ENCODE peak calls at places on chromosome 19, in nine cellular contexts. G is AG04449, I is IMR-90, C is cardiac muscle cell, R is heart right ventricle, J is lung, P is AG09309, U is GM23338, M is pancreas. N is an unnamed sample.

GRCh38 chr19:7004313-7004931 is 16.8 kb downstream of the MBD3L2B start:
- DNase-seq in J (no peak), M (no peak), G (no peak), I (peak; percentile 18), R (no peak), U (peak; percentile 75), P (no peak), C (peak; percentile 1), N (peak; percentile 44)

GRCh38 chr19:13149628-13150186 is 468 bp downstream of the STX10 start:
- DNase-seq in J (peak; percentile 61), G (no peak), I (no peak), P (no peak), U (peak; percentile 76), R (no peak), M (no peak), C (peak; percentile 72), N (peak; percentile 34)

GRCh38 chr19:28019371-28019770 is 1193.6 kb downstream of the UQCRFS1 start:
- DNase-seq in G (no peak), U (no peak), P (no peak), C (peak; percentile 67), J (no peak), M (no peak), I (no peak), R (no peak), N (no peak)

GRCh38 chr19:30802424-30803013 is 430.3 kb downstream of the ZNF536 start:
- DNase-seq in M (no peak), J (no peak), P (no peak), G (no peak), U (no peak), I (no peak), R (no peak), C (no peak), N (no peak)

GRCh38 chr19:48415395-48415794 is 21.9 kb downstream of the GRIN2D start:
- DNase-seq in U (peak; percentile 99), I (peak; percentile 36), C (peak; percentile 66), J (peak; percentile 80), G (no peak), R (peak; percentile 76), M (peak; percentile 62), P (no peak), N (peak; percentile 53)

GRCh38 chr19:19039901-19040300 is 6.5 kb downstream of the ARMC6 start:
- DNase-seq in I (no peak), C (no peak), G (no peak), U (no peak), J (no peak), R (no peak), M (no peak), P (no peak), N (no peak)

GRCh38 chr19:17510220-17510993 is 1.0 kb upstream of the PGLS start:
- DNase-seq in U (no peak), J (no peak), C (no peak), G (no peak), R (no peak), I (no peak), M (no peak), P (no peak), N (peak; percentile 33)

GRCh38 chr19:53463263-53463662 is 4.3 kb upstream of the ZNF813 start:
- DNase-seq in P (no peak), M (peak; percentile 8), U (peak; percentile 98), J (peak; percentile 39), C (peak; percentile 12), R (peak; percentile 64), I (peak; percentile 6), G (no peak), N (peak; percentile 5)

GRCh38 chr19:12727745-12728433 is 4.2 kb upstream of the TNPO2 start:
- DNase-seq in R (no peak), C (no peak), J (no peak), M (no peak), U (no peak), P (no peak), I (no peak), G (no peak), N (no peak)

GRCh38 chr19:17162580-17162979 is 52.6 kb upstream of the USE1 start:
- DNase-seq in R (no peak), C (no peak), I (no peak), U (no peak), G (no peak), J (no peak), M (no peak), P (no peak), N (no peak)

DNA sequence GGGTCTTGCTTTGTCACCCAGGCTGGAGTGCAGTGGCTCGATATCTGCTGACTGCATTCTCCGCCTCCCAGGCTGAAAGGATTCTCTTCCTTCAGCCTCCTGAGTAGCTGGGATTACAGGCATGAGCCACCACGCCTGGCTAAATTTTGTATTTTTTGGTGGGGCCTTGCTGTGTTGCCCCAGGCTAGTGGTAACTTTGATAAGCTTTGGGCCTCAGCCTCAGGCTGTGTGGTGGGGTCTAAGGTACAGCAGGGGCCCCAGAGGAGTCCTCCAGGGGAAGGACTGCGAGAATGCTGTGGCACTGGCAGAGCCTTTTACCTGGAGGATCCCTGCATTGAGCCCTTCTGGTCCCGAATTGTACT is 7.2 kb downstream of the DOT1L start:
- DNase-seq in R (no peak), I (no peak), M (no peak), G (no peak), J (no peak), C (no peak), U (no peak), P (no peak), N (no peak)
- H3K4me3 ChIP-seq in R (no peak overlapping the region), I (no peak overlapping the region), M (no peak overlapping the region), G (no peak overlapping the region), J (no peak overlapping the region), C (no peak overlapping the region), U (no peak overlapping the region), P (no peak overlapping the region), N (no peak overlapping the region)

GRCh38 chr19:56332695-56333094 is 18.1 kb upstream of the ZSCAN5A start:
- DNase-seq in R (no peak), P (no peak), J (no peak), C (no peak), G (no peak), I (no peak), M (no peak), U (no peak), N (no peak)

GRCh38 chr19:56333506-56333905 is 18.9 kb upstream of the ZSCAN5A start:
- DNase-seq in G (no peak), R (peak; percentile 26), J (no peak), M (no peak), I (peak; percentile 56), U (peak; percentile 71), C (peak; percentile 13), P (peak; percentile 35), N (peak; percentile 65)
- TF ChIP-seq CTCF in G (peak; percentile 67), R (peak; percentile 75), J (peak; percentile 79), M (no peak), I (peak; percentile 74), U (peak; percentile 81), C (peak; percentile 81), P (peak; percentile 81), N (peak; percentile 79)

GRCh38 chr19:845707-846481 is 5.1 kb downstream of the PRTN3 start:
- DNase-seq in M (no peak), G (no peak), U (no peak), C (no peak), I (no peak), P (no peak), R (no peak), J (no peak), N (no peak)

GRCh38 chr19:843836-844299 is 3.1 kb downstream of the PRTN3 start:
- DNase-seq in R (no peak), J (no peak), I (no peak), P (no peak), G (no peak), U (no peak), C (no peak), M (no peak), N (no peak)

GRCh38 chr19:840519-841206 is at the start of gene PRTN3:
- DNase-seq in I (no peak), G (no peak), J (no peak), U (no peak), C (no peak), R (no peak), M (no peak), P (no peak), N (no peak)

GRCh38 chr19:844300-844971 is 3.6 kb downstream of the PRTN3 start:
- DNase-seq in I (no peak), U (no peak), J (no peak), G (no peak), R (no peak), C (no peak), M (no peak), P (no peak), N (no peak)

GRCh38 chr19:843180-843835 is 2.5 kb downstream of the PRTN3 start:
- DNase-seq in P (no peak), C (peak; percentile 71), M (no peak), R (no peak), U (peak; percentile 79), I (no peak), J (no peak), G (no peak), N (no peak)
- H3K4me3 ChIP-seq in P (no peak overlapping the region), C (peak overlapping the region; percentile 15), M (no peak overlapping the region), R (peak overlapping the region; percentile 3), U (peak overlapping the region; percentile 49), I (no peak overlapping the region), J (no peak overlapping the region), G (no peak overlapping the region), N (no peak overlapping the region)

GRCh38 chr19:45468803-45469131 is 971 bp downstream of the FOSB start:
- DNase-seq in M (no peak), U (no peak), P (no peak), I (no peak), G (no peak), J (no peak), C (no peak), R (no peak), N (no peak)

GRCh38 chr19:45469132-45469834 is 1.5 kb downstream of the FOSB start:
- DNase-seq in C (peak; percentile 96), M (peak; percentile 91), I (peak; percentile 92), G (no peak), R (peak; percentile 93), U (peak; percentile 96), P (peak; percentile 78), J (peak; percentile 93), N (peak; percentile 94)

GRCh38 chr19:45467115-45467455 is 711 bp upstream of the FOSB start:
- DNase-seq in U (peak; percentile 47), C (no peak), R (no peak), G (no peak), I (no peak), J (no peak), P (no peak), M (no peak), N (peak; percentile 4)

GRCh38 chr19:45468159-45468651 is 409 bp downstream of the FOSB start:
- DNase-seq in P (no peak), G (no peak), M (no peak), R (no peak), J (peak; percentile 45), I (no peak), C (peak; percentile 44), U (no peak), N (peak; percentile 24)

DNA sequence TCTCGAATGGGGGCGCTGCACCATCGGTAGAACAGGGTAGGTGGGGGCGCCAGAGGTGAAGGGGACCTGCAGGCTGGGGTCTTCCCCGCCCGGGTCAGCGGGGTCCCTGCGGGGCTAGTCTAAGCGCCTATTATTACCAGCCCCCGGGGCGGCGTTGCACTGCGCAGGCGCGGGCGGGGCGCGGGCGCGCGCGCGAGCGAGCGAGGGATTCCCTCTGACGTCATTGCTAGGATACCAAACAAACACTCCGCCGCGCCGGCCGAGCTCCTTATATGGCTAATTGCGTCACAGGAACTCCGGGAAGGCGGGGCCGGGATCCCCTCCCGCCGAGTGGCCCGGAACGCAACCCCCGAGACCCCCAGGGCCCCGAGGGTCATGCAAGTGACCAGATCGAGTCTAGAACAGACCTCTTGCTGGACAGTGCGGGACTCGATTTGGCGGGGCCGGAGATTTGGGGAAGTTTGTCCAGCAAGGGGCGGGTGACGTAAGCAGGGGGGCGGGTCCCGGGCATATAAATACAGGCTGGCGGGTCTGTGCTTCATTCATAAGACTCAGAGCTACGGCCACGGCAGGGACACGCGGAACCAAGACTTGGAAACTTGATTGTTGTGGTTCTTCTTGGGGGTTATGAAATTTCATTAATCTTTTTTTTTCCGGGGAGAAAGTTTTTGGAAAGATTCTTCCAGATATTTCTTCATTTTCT is at the start of gene FOSB:
- DNase-seq in M (peak; percentile 93), U (peak; percentile 99), P (no peak), G (no peak), J (peak; percentile 93), R (peak; percentile 96), I (peak; percentile 92), C (peak; percentile 99), N (peak; percentile 93)
- TF ChIP-seq CTCF in M (no peak), U (peak; percentile 35), P (no peak), G (no peak), J (no peak), R (no peak), I (no peak), C (peak; percentile 24), N (peak; percentile 7)

N was measured in AG10803.